ENCODE peak calls at places on chromosome 14, in ten cellular contexts. One of them, this sample, is unnamed.
A peak's percentile ranks its signal among the peaks of the same experiment; 100 is the strongest.

GRCh38 chr14:61406670-61407069 is 85.3 kb downstream of the PRKCH start:
- DNase-seq in foreskin fibroblast: no peak
- DNase-seq in T follicular helper cell: no peak
- DNase-seq in nephron progenitor cell: no peak
- DNase-seq in AG04449: no peak
- DNase-seq in astrocyte of the spinal cord: no peak
- DNase-seq in mucosa of descending colon: no peak
- DNase-seq in stimulated activated CD4-positive, alpha-beta T cell treated with anti-CD3 and anti-CD28 coated beads, Interleukin-15, amount 100 ng/mL, for 1 hour: no peak
- DNase-seq in lung: no peak
- DNase-seq in upper lobe of right lung: no peak
- DNase-seq in this sample: no peak

GRCh38 chr14:105853089-105853906 is 326.9 kb downstream of the TMEM121 start:
- DNase-seq in lung: no peak
- DNase-seq in nephron progenitor cell: no peak
- DNase-seq in astrocyte of the spinal cord: no peak
- DNase-seq in AG04449: no peak
- DNase-seq in stimulated activated CD4-positive, alpha-beta T cell treated with anti-CD3 and anti-CD28 coated beads, Interleukin-15, amount 100 ng/mL, for 1 hour: no peak
- DNase-seq in foreskin fibroblast: no peak
- DNase-seq in mucosa of descending colon: peak; percentile 43
- DNase-seq in upper lobe of right lung: no peak
- DNase-seq in T follicular helper cell: no peak
- DNase-seq in this sample: peak; percentile 11

GRCh38 chr14:103422981-103423600 is 37.9 kb downstream of the MARK3 start:
- DNase-seq in upper lobe of right lung: no peak
- DNase-seq in foreskin fibroblast: no peak
- DNase-seq in lung: no peak
- DNase-seq in mucosa of descending colon: no peak
- DNase-seq in T follicular helper cell: no peak
- DNase-seq in stimulated activated CD4-positive, alpha-beta T cell treated with anti-CD3 and anti-CD28 coated beads, Interleukin-15, amount 100 ng/mL, for 1 hour: no peak
- DNase-seq in AG04449: no peak
- DNase-seq in nephron progenitor cell: no peak
- DNase-seq in astrocyte of the spinal cord: peak; percentile 84
- DNase-seq in this sample: no peak

GRCh38 chr14:90274019-90274418 is 17.7 kb downstream of the PSMC1 start:
- DNase-seq in stimulated activated CD4-positive, alpha-beta T cell treated with anti-CD3 and anti-CD28 coated beads, Interleukin-15, amount 100 ng/mL, for 1 hour: no peak
- DNase-seq in foreskin fibroblast: no peak
- DNase-seq in upper lobe of right lung: no peak
- DNase-seq in nephron progenitor cell: no peak
- DNase-seq in astrocyte of the spinal cord: no peak
- DNase-seq in T follicular helper cell: no peak
- DNase-seq in AG04449: no peak
- DNase-seq in lung: no peak
- DNase-seq in mucosa of descending colon: no peak
- DNase-seq in this sample: no peak

GRCh38 chr14:106694638-106695393 is 1168.4 kb downstream of the TMEM121 start:
- DNase-seq in upper lobe of right lung: no peak
- DNase-seq in astrocyte of the spinal cord: no peak
- DNase-seq in stimulated activated CD4-positive, alpha-beta T cell treated with anti-CD3 and anti-CD28 coated beads, Interleukin-15, amount 100 ng/mL, for 1 hour: peak; percentile 22
- DNase-seq in mucosa of descending colon: peak; percentile 71
- DNase-seq in T follicular helper cell: peak; percentile 46
- DNase-seq in lung: no peak
- DNase-seq in foreskin fibroblast: no peak
- DNase-seq in AG04449: no peak
- DNase-seq in nephron progenitor cell: no peak
- DNase-seq in this sample: peak; percentile 62

GRCh38 chr14:64771161-64771560 is 66.9 kb downstream of the PLEKHG3 start:
- DNase-seq in astrocyte of the spinal cord: no peak
- DNase-seq in stimulated activated CD4-positive, alpha-beta T cell treated with anti-CD3 and anti-CD28 coated beads, Interleukin-15, amount 100 ng/mL, for 1 hour: no peak
- DNase-seq in foreskin fibroblast: no peak
- DNase-seq in T follicular helper cell: no peak
- DNase-seq in nephron progenitor cell: no peak
- DNase-seq in upper lobe of right lung: no peak
- DNase-seq in mucosa of descending colon: no peak
- DNase-seq in lung: no peak
- DNase-seq in AG04449: no peak
- DNase-seq in this sample: no peak

GRCh38 chr14:61416587-61416986 is 95.2 kb downstream of the PRKCH start:
- DNase-seq in AG04449: no peak
- DNase-seq in upper lobe of right lung: no peak
- DNase-seq in mucosa of descending colon: no peak
- DNase-seq in astrocyte of the spinal cord: no peak
- DNase-seq in stimulated activated CD4-positive, alpha-beta T cell treated with anti-CD3 and anti-CD28 coated beads, Interleukin-15, amount 100 ng/mL, for 1 hour: no peak
- DNase-seq in foreskin fibroblast: no peak
- DNase-seq in lung: no peak
- DNase-seq in nephron progenitor cell: no peak
- DNase-seq in T follicular helper cell: no peak
- DNase-seq in this sample: no peak

GRCh38 chr14:26199599-26200370 is 398.0 kb downstream of the NOVA1 start:
- DNase-seq in mucosa of descending colon: no peak
- DNase-seq in nephron progenitor cell: no peak
- DNase-seq in foreskin fibroblast: no peak
- DNase-seq in T follicular helper cell: no peak
- DNase-seq in astrocyte of the spinal cord: peak; percentile 87
- DNase-seq in AG04449: no peak
- DNase-seq in stimulated activated CD4-positive, alpha-beta T cell treated with anti-CD3 and anti-CD28 coated beads, Interleukin-15, amount 100 ng/mL, for 1 hour: no peak
- DNase-seq in upper lobe of right lung: no peak
- DNase-seq in lung: no peak
- DNase-seq in this sample: no peak

GRCh38 chr14:103317251-103317650 is 16.8 kb upstream of the EIF5 start:
- DNase-seq in T follicular helper cell: no peak
- DNase-seq in mucosa of descending colon: no peak
- DNase-seq in nephron progenitor cell: no peak
- DNase-seq in stimulated activated CD4-positive, alpha-beta T cell treated with anti-CD3 and anti-CD28 coated beads, Interleukin-15, amount 100 ng/mL, for 1 hour: no peak
- DNase-seq in upper lobe of right lung: peak; percentile 53
- DNase-seq in lung: no peak
- DNase-seq in astrocyte of the spinal cord: no peak
- DNase-seq in AG04449: no peak
- DNase-seq in foreskin fibroblast: peak; percentile 6
- DNase-seq in this sample: no peak

GRCh38 chr14:95445161-95445560 is 71.3 kb downstream of the SYNE3 start:
- DNase-seq in AG04449: no peak
- DNase-seq in upper lobe of right lung: no peak
- DNase-seq in lung: no peak
- DNase-seq in nephron progenitor cell: no peak
- DNase-seq in mucosa of descending colon: no peak
- DNase-seq in astrocyte of the spinal cord: no peak
- DNase-seq in T follicular helper cell: no peak
- DNase-seq in stimulated activated CD4-positive, alpha-beta T cell treated with anti-CD3 and anti-CD28 coated beads, Interleukin-15, amount 100 ng/mL, for 1 hour: no peak
- DNase-seq in foreskin fibroblast: no peak
- DNase-seq in this sample: no peak

GRCh38 chr14:20848316-20848954 is 42.8 kb upstream of the RNASE3 start:
- DNase-seq in stimulated activated CD4-positive, alpha-beta T cell treated with anti-CD3 and anti-CD28 coated beads, Interleukin-15, amount 100 ng/mL, for 1 hour: no peak
- DNase-seq in nephron progenitor cell: no peak
- DNase-seq in T follicular helper cell: no peak
- DNase-seq in foreskin fibroblast: peak; percentile 14
- DNase-seq in astrocyte of the spinal cord: peak; percentile 2
- DNase-seq in mucosa of descending colon: no peak
- DNase-seq in upper lobe of right lung: no peak
- DNase-seq in AG04449: no peak
- DNase-seq in lung: no peak
- DNase-seq in this sample: no peak

GRCh38 chr14:52356025-52356424 is 41.9 kb downstream of the PTGER2 start:
- DNase-seq in astrocyte of the spinal cord: no peak
- DNase-seq in lung: no peak
- DNase-seq in foreskin fibroblast: no peak
- DNase-seq in stimulated activated CD4-positive, alpha-beta T cell treated with anti-CD3 and anti-CD28 coated beads, Interleukin-15, amount 100 ng/mL, for 1 hour: no peak
- DNase-seq in AG04449: no peak
- DNase-seq in mucosa of descending colon: no peak
- DNase-seq in T follicular helper cell: no peak
- DNase-seq in upper lobe of right lung: no peak
- DNase-seq in nephron progenitor cell: no peak
- DNase-seq in this sample: no peak

GRCh38 chr14:64841121-64841611 is 38.5 kb downstream of the SPTB start:
- DNase-seq in mucosa of descending colon: no peak
- DNase-seq in T follicular helper cell: no peak
- DNase-seq in stimulated activated CD4-positive, alpha-beta T cell treated with anti-CD3 and anti-CD28 coated beads, Interleukin-15, amount 100 ng/mL, for 1 hour: no peak
- DNase-seq in nephron progenitor cell: peak; percentile 54
- DNase-seq in upper lobe of right lung: no peak
- DNase-seq in lung: no peak
- DNase-seq in foreskin fibroblast: peak; percentile 56
- DNase-seq in AG04449: peak; percentile 34
- DNase-seq in astrocyte of the spinal cord: peak; percentile 68
- DNase-seq in this sample: no peak

GRCh38 chr14:58281969-58282368 is 16.4 kb upstream of the ARID4A start:
- DNase-seq in mucosa of descending colon: no peak
- DNase-seq in T follicular helper cell: no peak
- DNase-seq in upper lobe of right lung: no peak
- DNase-seq in nephron progenitor cell: no peak
- DNase-seq in lung: no peak
- DNase-seq in foreskin fibroblast: no peak
- DNase-seq in AG04449: no peak
- DNase-seq in astrocyte of the spinal cord: no peak
- DNase-seq in stimulated activated CD4-positive, alpha-beta T cell treated with anti-CD3 and anti-CD28 coated beads, Interleukin-15, amount 100 ng/mL, for 1 hour: no peak
- DNase-seq in this sample: no peak

GRCh38 chr14:105087963-105088811 is 23.0 kb upstream of the GPR132 start:
- DNase-seq in foreskin fibroblast: peak; percentile 79
- DNase-seq in nephron progenitor cell: peak; percentile 83
- DNase-seq in mucosa of descending colon: peak; percentile 72
- DNase-seq in stimulated activated CD4-positive, alpha-beta T cell treated with anti-CD3 and anti-CD28 coated beads, Interleukin-15, amount 100 ng/mL, for 1 hour: no peak
- DNase-seq in upper lobe of right lung: peak; percentile 84
- DNase-seq in AG04449: no peak
- DNase-seq in lung: peak; percentile 63
- DNase-seq in T follicular helper cell: no peak
- DNase-seq in astrocyte of the spinal cord: peak; percentile 77
- DNase-seq in this sample: no peak

GRCh38 chr14:103833711-103834110 is 13.7 kb downstream of the PPP1R13B start:
- DNase-seq in stimulated activated CD4-positive, alpha-beta T cell treated with anti-CD3 and anti-CD28 coated beads, Interleukin-15, amount 100 ng/mL, for 1 hour: no peak
- DNase-seq in AG04449: no peak
- DNase-seq in mucosa of descending colon: no peak
- DNase-seq in nephron progenitor cell: no peak
- DNase-seq in upper lobe of right lung: no peak
- DNase-seq in T follicular helper cell: no peak
- DNase-seq in lung: no peak
- DNase-seq in foreskin fibroblast: no peak
- DNase-seq in astrocyte of the spinal cord: no peak
- DNase-seq in this sample: no peak

GRCh38 chr14:67623114-67623513 is 3.4 kb downstream of the ARG2 start:
- DNase-seq in AG04449: no peak
- DNase-seq in foreskin fibroblast: no peak
- DNase-seq in upper lobe of right lung: no peak
- DNase-seq in T follicular helper cell: no peak
- DNase-seq in lung: no peak
- DNase-seq in mucosa of descending colon: no peak
- DNase-seq in stimulated activated CD4-positive, alpha-beta T cell treated with anti-CD3 and anti-CD28 coated beads, Interleukin-15, amount 100 ng/mL, for 1 hour: no peak
- DNase-seq in nephron progenitor cell: no peak
- DNase-seq in astrocyte of the spinal cord: no peak
- DNase-seq in this sample: no peak

GRCh38 chr14:77965919-77966435 is 166.1 kb downstream of the ADCK1 start:
- DNase-seq in AG04449: no peak
- DNase-seq in upper lobe of right lung: peak; percentile 69
- DNase-seq in mucosa of descending colon: no peak
- DNase-seq in lung: no peak
- DNase-seq in nephron progenitor cell: peak; percentile 70
- DNase-seq in foreskin fibroblast: no peak
- DNase-seq in stimulated activated CD4-positive, alpha-beta T cell treated with anti-CD3 and anti-CD28 coated beads, Interleukin-15, amount 100 ng/mL, for 1 hour: no peak
- DNase-seq in astrocyte of the spinal cord: peak; percentile 31
- DNase-seq in T follicular helper cell: no peak
- DNase-seq in this sample: no peak

GRCh38 chr14:100065942-100066574 is 836 bp downstream of the EVL start:
- DNase-seq in nephron progenitor cell: no peak
- DNase-seq in T follicular helper cell: peak; percentile 67
- DNase-seq in lung: no peak
- DNase-seq in astrocyte of the spinal cord: no peak
- DNase-seq in foreskin fibroblast: no peak
- DNase-seq in AG04449: no peak
- DNase-seq in stimulated activated CD4-positive, alpha-beta T cell treated with anti-CD3 and anti-CD28 coated beads, Interleukin-15, amount 100 ng/mL, for 1 hour: peak; percentile 61
- DNase-seq in mucosa of descending colon: peak; percentile 70
- DNase-seq in upper lobe of right lung: no peak
- DNase-seq in this sample: peak; percentile 83

GRCh38 chr14:89383171-89383845 is 33.7 kb downstream of the FOXN3 start:
- DNase-seq in stimulated activated CD4-positive, alpha-beta T cell treated with anti-CD3 and anti-CD28 coated beads, Interleukin-15, amount 100 ng/mL, for 1 hour: no peak
- DNase-seq in lung: no peak
- DNase-seq in nephron progenitor cell: no peak
- DNase-seq in T follicular helper cell: no peak
- DNase-seq in mucosa of descending colon: no peak
- DNase-seq in foreskin fibroblast: no peak
- DNase-seq in astrocyte of the spinal cord: no peak
- DNase-seq in upper lobe of right lung: no peak
- DNase-seq in AG04449: no peak
- DNase-seq in this sample: no peak

GRCh38 chr14:66120402-66120801 is 365.8 kb upstream of the CCDC196 start:
- DNase-seq in AG04449: no peak
- DNase-seq in mucosa of descending colon: no peak
- DNase-seq in astrocyte of the spinal cord: no peak
- DNase-seq in foreskin fibroblast: no peak
- DNase-seq in stimulated activated CD4-positive, alpha-beta T cell treated with anti-CD3 and anti-CD28 coated beads, Interleukin-15, amount 100 ng/mL, for 1 hour: no peak
- DNase-seq in lung: no peak
- DNase-seq in nephron progenitor cell: no peak
- DNase-seq in T follicular helper cell: no peak
- DNase-seq in upper lobe of right lung: no peak
- DNase-seq in this sample: no peak

GRCh38 chr14:28059254-28059653 is 707.3 kb upstream of the FOXG1 start:
- DNase-seq in foreskin fibroblast: no peak
- DNase-seq in mucosa of descending colon: no peak
- DNase-seq in AG04449: no peak
- DNase-seq in nephron progenitor cell: no peak
- DNase-seq in T follicular helper cell: no peak
- DNase-seq in stimulated activated CD4-positive, alpha-beta T cell treated with anti-CD3 and anti-CD28 coated beads, Interleukin-15, amount 100 ng/mL, for 1 hour: no peak
- DNase-seq in upper lobe of right lung: no peak
- DNase-seq in astrocyte of the spinal cord: no peak
- DNase-seq in lung: no peak
- DNase-seq in this sample: no peak

GRCh38 chr14:100726812-100727564 is at the start of gene DLK1:
- DNase-seq in T follicular helper cell: no peak
- DNase-seq in upper lobe of right lung: no peak
- DNase-seq in nephron progenitor cell: peak; percentile 73
- DNase-seq in stimulated activated CD4-positive, alpha-beta T cell treated with anti-CD3 and anti-CD28 coated beads, Interleukin-15, amount 100 ng/mL, for 1 hour: no peak
- DNase-seq in astrocyte of the spinal cord: no peak
- DNase-seq in AG04449: no peak
- DNase-seq in mucosa of descending colon: peak; percentile 25
- DNase-seq in foreskin fibroblast: no peak
- DNase-seq in lung: no peak
- DNase-seq in this sample: no peak

GRCh38 chr14:54627718-54628345 is 60.9 kb downstream of the SAMD4A start:
- DNase-seq in foreskin fibroblast: no peak
- DNase-seq in stimulated activated CD4-positive, alpha-beta T cell treated with anti-CD3 and anti-CD28 coated beads, Interleukin-15, amount 100 ng/mL, for 1 hour: no peak
- DNase-seq in upper lobe of right lung: no peak
- DNase-seq in nephron progenitor cell: peak; percentile 46
- DNase-seq in astrocyte of the spinal cord: peak; percentile 78
- DNase-seq in lung: no peak
- DNase-seq in mucosa of descending colon: no peak
- DNase-seq in AG04449: no peak
- DNase-seq in T follicular helper cell: peak; percentile 9
- DNase-seq in this sample: no peak

GRCh38 chr14:65239143-65239672 is 136.9 kb upstream of the MAX start:
- DNase-seq in AG04449: peak; percentile 57
- DNase-seq in lung: no peak
- DNase-seq in upper lobe of right lung: no peak
- DNase-seq in T follicular helper cell: no peak
- DNase-seq in foreskin fibroblast: peak; percentile 63
- DNase-seq in nephron progenitor cell: no peak
- DNase-seq in stimulated activated CD4-positive, alpha-beta T cell treated with anti-CD3 and anti-CD28 coated beads, Interleukin-15, amount 100 ng/mL, for 1 hour: no peak
- DNase-seq in astrocyte of the spinal cord: peak; percentile 62
- DNase-seq in mucosa of descending colon: peak; percentile 63
- DNase-seq in this sample: no peak

GRCh38 chr14:75492832-75493579 is 29.3 kb upstream of the BATF start:
- DNase-seq in astrocyte of the spinal cord: no peak
- DNase-seq in AG04449: no peak
- DNase-seq in mucosa of descending colon: no peak
- DNase-seq in lung: peak; percentile 20
- DNase-seq in T follicular helper cell: no peak
- DNase-seq in foreskin fibroblast: no peak
- DNase-seq in upper lobe of right lung: no peak
- DNase-seq in nephron progenitor cell: no peak
- DNase-seq in stimulated activated CD4-positive, alpha-beta T cell treated with anti-CD3 and anti-CD28 coated beads, Interleukin-15, amount 100 ng/mL, for 1 hour: no peak
- DNase-seq in this sample: no peak

GRCh38 chr14:94560291-94560665 is 964 bp upstream of the SERPINA4 start:
- DNase-seq in lung: no peak
- DNase-seq in foreskin fibroblast: no peak
- DNase-seq in upper lobe of right lung: no peak
- DNase-seq in AG04449: no peak
- DNase-seq in T follicular helper cell: no peak
- DNase-seq in mucosa of descending colon: no peak
- DNase-seq in nephron progenitor cell: no peak
- DNase-seq in astrocyte of the spinal cord: no peak
- DNase-seq in stimulated activated CD4-positive, alpha-beta T cell treated with anti-CD3 and anti-CD28 coated beads, Interleukin-15, amount 100 ng/mL, for 1 hour: no peak
- DNase-seq in this sample: no peak

GRCh38 chr14:100144996-100145646 is 14.3 kb downstream of the DEGS2 start:
- DNase-seq in stimulated activated CD4-positive, alpha-beta T cell treated with anti-CD3 and anti-CD28 coated beads, Interleukin-15, amount 100 ng/mL, for 1 hour: no peak
- DNase-seq in foreskin fibroblast: no peak
- DNase-seq in mucosa of descending colon: peak; percentile 91
- DNase-seq in upper lobe of right lung: no peak
- DNase-seq in nephron progenitor cell: no peak
- DNase-seq in T follicular helper cell: no peak
- DNase-seq in astrocyte of the spinal cord: no peak
- DNase-seq in lung: no peak
- DNase-seq in AG04449: no peak
- DNase-seq in this sample: no peak

This sample was measured in central memory CD8-positive, alpha-beta T cell.